ENCODE peak calls at places on chromosomes 7 and 10, in eight cellular contexts. J is stimulated activated effector memory CD8-positive, alpha-beta T cell treated with anti-CD3 and anti-CD28 coated beads, Interleukin-12 subunit alpha, Interleukin-12 subunit beta, amount 100 ng/mL, for 72 hours; N is glutamatergic neuron; Y is NCI-H1105; B is activated CD4-positive, alpha-beta T cell treated with anti-CD3 and anti-CD28 coated beads, Interleukin-2, amount 10 ng/mL, durations not matched to agents 24 days and 14 days; Q is CD4-positive, alpha-beta memory T cell; G is activated T-cell treated with anti-CD3 and anti-CD28 coated beads, Interleukin-2, amount 50 U/mL, for 24 hours; M is activated naive CD4-positive, alpha-beta T cell. L is an unnamed sample.

GRCh38 chr7:80882213-80882801 is 36.5 kb downstream of the SEMA3C start:
- DNase-seq in J (no peak), N (no peak), Y (no peak), B (no peak), Q (no peak), G (no peak), M (no peak), L (no peak)

GRCh38 chr7:8365499-8366110 is 67.8 kb upstream of the NXPH1 start:
- DNase-seq in J (no peak), N (no peak), Y (peak), B (no peak), Q (no peak), G (no peak), M (no peak), L (no peak)

GRCh38 chr7:148982596-148983219 is 45.6 kb downstream of the PDIA4 start:
- DNase-seq in J (no peak), N (peak), Y (peak), B (no peak), Q (no peak), G (no peak), M (no peak), L (peak)

GRCh38 chr10:47159361-47160228 is 140.4 kb upstream of the GDF10 start:
- DNase-seq in J (no peak), N (no peak), Y (no peak), B (no peak), Q (no peak), G (no peak), M (no peak), L (no peak)

GRCh38 chr7:142583424-142583823 is 165.8 kb upstream of the PRSS1 start:
- DNase-seq in J (no peak), N (no peak), Y (no peak), B (peak), Q (no peak), G (peak), M (no peak), L (peak)

GRCh38 chr10:78331391-78331922 is 297.8 kb downstream of the RPS24 start:
- DNase-seq in J (no peak), N (no peak), Y (no peak), B (no peak), Q (no peak), G (no peak), M (no peak), L (peak)

GRCh38 chr10:64350665-64351064 is 829.5 kb downstream of the REEP3 start:
- DNase-seq in J (no peak), N (no peak), Y (no peak), B (no peak), Q (no peak), G (no peak), M (no peak), L (no peak)

GRCh38 chr10:46273506-46274477 is 13.0 kb upstream of the ANTXRL start:
- DNase-seq in J (no peak), N (no peak), Y (no peak), B (no peak), Q (no peak), G (peak), M (no peak), L (peak)

GRCh38 chr7:5425507-5426225 is 2.0 kb upstream of the TNRC18 start:
- DNase-seq in J (no peak), N (peak), Y (peak), B (peak), Q (peak), G (peak), M (no peak), L (peak)

GRCh38 chr10:15316877-15317464 is 54.1 kb downstream of the FAM171A1 start:
- DNase-seq in J (no peak), N (no peak), Y (no peak), B (no peak), Q (no peak), G (no peak), M (no peak), L (no peak)

GRCh38 chr7:151079199-151079910 is 1.3 kb downstream of the FASTK start:
- DNase-seq in J (no peak), N (no peak), Y (no peak), B (no peak), Q (no peak), G (no peak), M (no peak), L (peak)

GRCh38 chr7:19772858-19773337 is 519 bp downstream of the TMEM196 start:
- DNase-seq in J (no peak), N (peak), Y (peak), B (no peak), Q (no peak), G (no peak), M (no peak), L (peak)

GRCh38 chr10:68364101-68364886 is 31.6 kb upstream of the PBLD start:
- DNase-seq in J (no peak), N (no peak), Y (no peak), B (no peak), Q (no peak), G (no peak), M (no peak), L (no peak)

GRCh38 chr10:3336673-3337293 is 164.2 kb upstream of the PITRM1 start:
- DNase-seq in J (no peak), N (no peak), Y (no peak), B (no peak), Q (no peak), G (no peak), M (no peak), L (no peak)

GRCh38 chr10:131094406-131095108 is 217.0 kb downstream of the TCERG1L start:
- DNase-seq in J (no peak), N (no peak), Y (peak), B (no peak), Q (no peak), G (no peak), M (no peak), L (peak)

GRCh38 chr7:8303904-8304528 is 42.0 kb upstream of the ICA1 start:
- DNase-seq in J (no peak), N (no peak), Y (no peak), B (no peak), Q (no peak), G (no peak), M (no peak), L (peak)

GRCh38 chr10:130369645-130370381 is 233.6 kb downstream of the GLRX3 start:
- DNase-seq in J (no peak), N (no peak), Y (no peak), B (no peak), Q (no peak), G (peak), M (no peak), L (no peak)

GRCh38 chr7:150406565-150407421 is 27.7 kb downstream of the ZNF775 start:
- DNase-seq in J (no peak), N (no peak), Y (no peak), B (peak), Q (peak), G (peak), M (no peak), L (no peak)

GRCh38 chr7:152923711-152924110 is 164.2 kb downstream of the ACTR3B start:
- DNase-seq in J (no peak), N (no peak), Y (no peak), B (no peak), Q (no peak), G (no peak), M (no peak), L (no peak)

GRCh38 chr10:30378607-30379006 is 29.5 kb upstream of the MTPAP start:
- DNase-seq in J (no peak), N (no peak), Y (no peak), B (no peak), Q (no peak), G (no peak), M (no peak), L (peak)

GRCh38 chr7:414681-415560 is 104.7 kb downstream of the PDGFA start:
- DNase-seq in J (no peak), N (no peak), Y (no peak), B (no peak), Q (no peak), G (no peak), M (no peak), L (no peak)

GRCh38 chr10:93749218-93749799 is 8.4 kb upstream of the LGI1 start:
- DNase-seq in J (no peak), N (no peak), Y (no peak), B (no peak), Q (no peak), G (no peak), M (no peak), L (peak)

GRCh38 chr7:103343758-103344452 is 662 bp downstream of the DNAJC2 start:
- DNase-seq in J (peak), N (no peak), Y (no peak), B (peak), Q (no peak), G (peak), M (no peak), L (no peak)

GRCh38 chr7:69787736-69788431 is 189.6 kb downstream of the AUTS2 start:
- DNase-seq in J (no peak), N (no peak), Y (peak), B (no peak), Q (no peak), G (no peak), M (no peak), L (no peak)

GRCh38 chr7:43278088-43278644 is 165.7 kb downstream of the HECW1 start:
- DNase-seq in J (no peak), N (no peak), Y (no peak), B (no peak), Q (no peak), G (no peak), M (no peak), L (no peak)